ENCODE peak calls at places on chromosomes 1 and 21, in nine cellular contexts. One of them, this sample, is unnamed.

GRCh38 chr1:245807954-245808719 is 653.4 kb downstream of the KIF26B start:
- DNase-seq in fibroblast of lung: no peak
- DNase-seq in pancreas: no peak
- DNase-seq in heart right ventricle: no peak
- DNase-seq in BJ: no peak
- DNase-seq in AG09309: no peak
- DNase-seq in A673: no peak
- DNase-seq in foreskin fibroblast: no peak
- DNase-seq in cardiac fibroblast: no peak
- DNase-seq in this sample: no peak

GRCh38 chr1:20187813-20188454 is 1.6 kb upstream of the PLA2G2C start:
- DNase-seq in BJ: no peak
- DNase-seq in heart right ventricle: no peak
- DNase-seq in foreskin fibroblast: no peak
- DNase-seq in fibroblast of lung: no peak
- DNase-seq in A673: no peak
- DNase-seq in cardiac fibroblast: no peak
- DNase-seq in AG09309: no peak
- DNase-seq in pancreas: no peak
- DNase-seq in this sample: no peak

GRCh38 chr21:45539796-45540600 is 2.2 kb downstream of the SLC19A1 start:
- DNase-seq in cardiac fibroblast: no peak
- DNase-seq in heart right ventricle: no peak
- DNase-seq in foreskin fibroblast: no peak
- DNase-seq in pancreas: peak
- DNase-seq in fibroblast of lung: no peak
- DNase-seq in BJ: no peak
- DNase-seq in A673: no peak
- DNase-seq in AG09309: no peak
- DNase-seq in this sample: no peak

GRCh38 chr1:92087542-92087941 is 7.4 kb downstream of the BTBD8 start:
- DNase-seq in AG09309: no peak
- DNase-seq in cardiac fibroblast: no peak
- DNase-seq in fibroblast of lung: no peak
- DNase-seq in pancreas: no peak
- DNase-seq in BJ: no peak
- DNase-seq in foreskin fibroblast: no peak
- DNase-seq in A673: peak
- DNase-seq in heart right ventricle: no peak
- DNase-seq in this sample: no peak

GRCh38 chr1:89464008-89464407 is 60.6 kb upstream of the LRRC8B start:
- DNase-seq in foreskin fibroblast: no peak
- DNase-seq in heart right ventricle: no peak
- DNase-seq in pancreas: no peak
- DNase-seq in BJ: no peak
- DNase-seq in fibroblast of lung: no peak
- DNase-seq in cardiac fibroblast: no peak
- DNase-seq in AG09309: no peak
- DNase-seq in A673: no peak
- DNase-seq in this sample: no peak

GRCh38 chr1:201517631-201518030 is 10.7 kb upstream of the CSRP1 start:
- DNase-seq in heart right ventricle: no peak
- DNase-seq in pancreas: no peak
- DNase-seq in cardiac fibroblast: no peak
- DNase-seq in foreskin fibroblast: no peak
- DNase-seq in BJ: no peak
- DNase-seq in fibroblast of lung: peak
- DNase-seq in A673: peak
- DNase-seq in AG09309: no peak
- DNase-seq in this sample: no peak

GRCh38 chr21:17461582-17461981 is 51.3 kb upstream of the CXADR start:
- DNase-seq in A673: no peak
- DNase-seq in pancreas: no peak
- DNase-seq in foreskin fibroblast: peak
- DNase-seq in AG09309: no peak
- DNase-seq in fibroblast of lung: peak
- DNase-seq in heart right ventricle: no peak
- DNase-seq in cardiac fibroblast: peak
- DNase-seq in BJ: no peak
- DNase-seq in this sample: no peak

GRCh38 chr1:205188132-205188531 is 23.4 kb downstream of the DSTYK start:
- DNase-seq in foreskin fibroblast: no peak
- DNase-seq in heart right ventricle: no peak
- DNase-seq in BJ: no peak
- DNase-seq in pancreas: no peak
- DNase-seq in A673: no peak
- DNase-seq in fibroblast of lung: no peak
- DNase-seq in cardiac fibroblast: peak
- DNase-seq in AG09309: no peak
- DNase-seq in this sample: no peak

GRCh38 chr1:2270260-2271100 is 42.4 kb downstream of the SKI start:
- DNase-seq in AG09309: no peak
- DNase-seq in BJ: no peak
- DNase-seq in A673: no peak
- DNase-seq in pancreas: peak
- DNase-seq in cardiac fibroblast: peak
- DNase-seq in foreskin fibroblast: peak
- DNase-seq in heart right ventricle: peak
- DNase-seq in fibroblast of lung: no peak
- DNase-seq in this sample: no peak

GRCh38 chr1:25861316-25862286 is 2.3 kb upstream of the AUNIP start:
- DNase-seq in BJ: no peak
- DNase-seq in AG09309: no peak
- DNase-seq in cardiac fibroblast: no peak
- DNase-seq in A673: no peak
- DNase-seq in fibroblast of lung: no peak
- DNase-seq in heart right ventricle: no peak
- DNase-seq in pancreas: no peak
- DNase-seq in foreskin fibroblast: no peak
- DNase-seq in this sample: no peak

GRCh38 chr1:112257043-112257835 is 138.8 kb upstream of the CTTNBP2NL start:
- DNase-seq in AG09309: no peak
- DNase-seq in heart right ventricle: no peak
- DNase-seq in pancreas: no peak
- DNase-seq in cardiac fibroblast: no peak
- DNase-seq in fibroblast of lung: no peak
- DNase-seq in BJ: no peak
- DNase-seq in foreskin fibroblast: no peak
- DNase-seq in A673: no peak
- DNase-seq in this sample: no peak

GRCh38 chr1:151294748-151295462 is 12.8 kb downstream of the ZNF687 start:
- DNase-seq in cardiac fibroblast: no peak
- DNase-seq in foreskin fibroblast: no peak
- DNase-seq in AG09309: no peak
- DNase-seq in pancreas: no peak
- DNase-seq in heart right ventricle: no peak
- DNase-seq in A673: no peak
- DNase-seq in BJ: no peak
- DNase-seq in fibroblast of lung: no peak
- DNase-seq in this sample: no peak

GRCh38 chr21:45891388-45892155 is 90.0 kb upstream of the COL6A1 start:
- DNase-seq in AG09309: no peak
- DNase-seq in pancreas: no peak
- DNase-seq in foreskin fibroblast: no peak
- DNase-seq in fibroblast of lung: no peak
- DNase-seq in A673: no peak
- DNase-seq in BJ: no peak
- DNase-seq in heart right ventricle: no peak
- DNase-seq in cardiac fibroblast: no peak
- DNase-seq in this sample: no peak

GRCh38 chr1:51675177-51675780 is 58.4 kb downstream of the OSBPL9 start:
- DNase-seq in AG09309: no peak
- DNase-seq in A673: no peak
- DNase-seq in fibroblast of lung: no peak
- DNase-seq in heart right ventricle: no peak
- DNase-seq in foreskin fibroblast: no peak
- DNase-seq in cardiac fibroblast: no peak
- DNase-seq in pancreas: no peak
- DNase-seq in BJ: no peak
- DNase-seq in this sample: no peak

GRCh38 chr1:36706416-36706815 is 223.7 kb upstream of the CSF3R start:
- DNase-seq in foreskin fibroblast: no peak
- DNase-seq in heart right ventricle: no peak
- DNase-seq in fibroblast of lung: no peak
- DNase-seq in pancreas: no peak
- DNase-seq in AG09309: no peak
- DNase-seq in BJ: no peak
- DNase-seq in A673: no peak
- DNase-seq in cardiac fibroblast: no peak
- DNase-seq in this sample: no peak

GRCh38 chr1:55318111-55318817 is 103.1 kb upstream of the USP24 start:
- DNase-seq in AG09309: no peak
- DNase-seq in heart right ventricle: no peak
- DNase-seq in foreskin fibroblast: no peak
- DNase-seq in pancreas: no peak
- DNase-seq in BJ: no peak
- DNase-seq in cardiac fibroblast: no peak
- DNase-seq in A673: no peak
- DNase-seq in fibroblast of lung: peak
- DNase-seq in this sample: no peak

GRCh38 chr1:245220381-245220985 is 65.7 kb downstream of the KIF26B start:
- DNase-seq in pancreas: no peak
- DNase-seq in heart right ventricle: no peak
- DNase-seq in BJ: no peak
- DNase-seq in foreskin fibroblast: no peak
- DNase-seq in fibroblast of lung: no peak
- DNase-seq in A673: no peak
- DNase-seq in AG09309: no peak
- DNase-seq in cardiac fibroblast: no peak
- DNase-seq in this sample: no peak

GRCh38 chr1:170354216-170354615 is 177.8 kb upstream of the GORAB start:
- DNase-seq in cardiac fibroblast: no peak
- DNase-seq in A673: no peak
- DNase-seq in foreskin fibroblast: no peak
- DNase-seq in heart right ventricle: no peak
- DNase-seq in fibroblast of lung: no peak
- DNase-seq in AG09309: no peak
- DNase-seq in BJ: no peak
- DNase-seq in pancreas: no peak
- DNase-seq in this sample: no peak

GRCh38 chr1:200909071-200909470 is 14.4 kb downstream of the INAVA start:
- DNase-seq in heart right ventricle: no peak
- DNase-seq in cardiac fibroblast: no peak
- DNase-seq in A673: no peak
- DNase-seq in fibroblast of lung: no peak
- DNase-seq in BJ: no peak
- DNase-seq in pancreas: no peak
- DNase-seq in foreskin fibroblast: no peak
- DNase-seq in AG09309: no peak
- DNase-seq in this sample: no peak

GRCh38 chr1:227895828-227896685 is 51.7 kb downstream of the WNT9A start:
- DNase-seq in fibroblast of lung: peak
- DNase-seq in cardiac fibroblast: peak
- DNase-seq in BJ: no peak
- DNase-seq in A673: no peak
- DNase-seq in foreskin fibroblast: no peak
- DNase-seq in pancreas: peak
- DNase-seq in heart right ventricle: no peak
- DNase-seq in AG09309: no peak
- DNase-seq in this sample: no peak

GRCh38 chr1:4656533-4657140 is 2.2 kb downstream of the AJAP1 start:
- DNase-seq in pancreas: no peak
- DNase-seq in fibroblast of lung: no peak
- DNase-seq in AG09309: no peak
- DNase-seq in foreskin fibroblast: no peak
- DNase-seq in A673: no peak
- DNase-seq in BJ: no peak
- DNase-seq in heart right ventricle: no peak
- DNase-seq in cardiac fibroblast: no peak
- DNase-seq in this sample: no peak
- TF ChIP-seq CTCF in pancreas: no peak
- TF ChIP-seq CTCF in fibroblast of lung: no peak
- TF ChIP-seq CTCF in AG09309: no peak
- TF ChIP-seq CTCF in foreskin fibroblast: no peak
- TF ChIP-seq CTCF in A673: no peak
- TF ChIP-seq CTCF in BJ: no peak
- TF ChIP-seq CTCF in heart right ventricle: no peak
- TF ChIP-seq CTCF in cardiac fibroblast: no peak
- TF ChIP-seq CTCF in this sample: no peak

DNA sequence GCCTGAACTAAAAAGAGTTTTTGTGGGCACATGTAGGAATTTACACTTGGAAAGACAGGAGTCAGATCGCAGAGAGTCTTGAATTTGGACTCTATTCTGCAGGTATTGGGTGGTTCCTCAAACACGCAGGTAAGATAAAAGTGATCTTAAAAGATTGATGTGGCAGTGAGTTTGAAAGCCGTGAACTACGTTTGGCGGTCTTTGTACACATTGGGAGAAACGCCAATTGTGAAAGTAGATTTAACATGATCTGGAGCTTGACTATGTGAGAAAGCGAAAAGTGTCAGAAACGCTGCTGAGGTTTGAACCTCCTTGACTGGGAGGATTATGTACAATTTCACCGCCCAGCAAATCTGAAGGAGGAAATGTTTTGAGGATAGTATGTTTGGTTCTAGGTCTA is 1.5 kb upstream of the PPP2R5A start:
- DNase-seq in cardiac fibroblast: no peak
- DNase-seq in A673: no peak
- DNase-seq in fibroblast of lung: no peak
- DNase-seq in AG09309: no peak
- DNase-seq in BJ: no peak
- DNase-seq in heart right ventricle: no peak
- DNase-seq in pancreas: no peak
- DNase-seq in foreskin fibroblast: no peak
- DNase-seq in this sample: no peak
- H3K4me3 ChIP-seq in cardiac fibroblast: no peak
- H3K4me3 ChIP-seq in A673: peak
- H3K4me3 ChIP-seq in fibroblast of lung: no peak
- H3K4me3 ChIP-seq in AG09309: no peak
- H3K4me3 ChIP-seq in BJ: no peak
- H3K4me3 ChIP-seq in heart right ventricle: no peak
- H3K4me3 ChIP-seq in pancreas: peak
- H3K4me3 ChIP-seq in foreskin fibroblast: no peak
- H3K4me3 ChIP-seq in this sample: no peak

GRCh38 chr1:116808476-116809180 is 54.4 kb downstream of the CD2 start:
- DNase-seq in pancreas: no peak
- DNase-seq in fibroblast of lung: no peak
- DNase-seq in heart right ventricle: no peak
- DNase-seq in AG09309: no peak
- DNase-seq in BJ: no peak
- DNase-seq in cardiac fibroblast: no peak
- DNase-seq in A673: no peak
- DNase-seq in foreskin fibroblast: no peak
- DNase-seq in this sample: no peak
- TF ChIP-seq CTCF in pancreas: no peak
- TF ChIP-seq CTCF in fibroblast of lung: no peak
- TF ChIP-seq CTCF in heart right ventricle: no peak
- TF ChIP-seq CTCF in AG09309: no peak
- TF ChIP-seq CTCF in BJ: no peak
- TF ChIP-seq CTCF in cardiac fibroblast: no peak
- TF ChIP-seq CTCF in A673: no peak
- TF ChIP-seq CTCF in foreskin fibroblast: no peak
- TF ChIP-seq CTCF in this sample: no peak

DNA sequence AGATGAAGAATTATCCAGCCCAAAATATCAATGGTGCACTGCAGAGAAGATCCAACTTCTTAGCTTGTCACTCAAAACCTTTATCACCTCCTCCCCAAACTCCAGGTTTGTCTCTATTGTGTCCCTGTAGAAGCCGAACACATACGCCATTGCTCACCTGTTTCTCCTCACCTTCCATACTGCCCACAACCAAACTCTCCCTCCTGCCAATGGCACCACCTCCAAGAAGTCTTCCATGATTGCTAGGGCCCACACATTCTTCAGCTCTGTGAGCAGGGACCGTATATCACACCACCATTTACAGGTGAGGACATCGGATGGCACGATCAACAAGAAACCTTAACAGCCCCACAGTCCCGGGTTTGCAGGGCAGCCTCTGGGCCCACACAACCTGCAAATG is 2.2 kb downstream of the LAPTM5 start:
- DNase-seq in AG09309: no peak
- DNase-seq in BJ: no peak
- DNase-seq in cardiac fibroblast: no peak
- DNase-seq in foreskin fibroblast: no peak
- DNase-seq in A673: no peak
- DNase-seq in heart right ventricle: no peak
- DNase-seq in fibroblast of lung: no peak
- DNase-seq in pancreas: no peak
- DNase-seq in this sample: no peak
- H3K4me3 ChIP-seq in AG09309: no peak
- H3K4me3 ChIP-seq in BJ: no peak
- H3K4me3 ChIP-seq in cardiac fibroblast: no peak
- H3K4me3 ChIP-seq in foreskin fibroblast: no peak
- H3K4me3 ChIP-seq in A673: no peak
- H3K4me3 ChIP-seq in heart right ventricle: no peak
- H3K4me3 ChIP-seq in fibroblast of lung: no peak
- H3K4me3 ChIP-seq in pancreas: no peak
- H3K4me3 ChIP-seq in this sample: no peak

This sample was measured in AG04449.